ENCODE peak calls at places on chromosomes 6 and 20, in nine cellular contexts. H, M, F, I, V, W, A, T and B are unnamed samples.
A peak's percentile ranks its signal among the peaks of the same experiment; 100 is the strongest.

GRCh38 chr6:154604120-154604519 is 93.6 kb upstream of the CNKSR3 start:
- DNase-seq in H (no peak), M (no peak), F (no peak), I (no peak), V (no peak), W (no peak), A (no peak), T (peak; percentile 55), B (no peak)

GRCh38 chr6:44064089-44064947 is 62.9 kb downstream of the MRPL14 start:
- DNase-seq in H (peak; percentile 86), M (no peak), F (peak; percentile 100), I (peak; percentile 22), V (peak; percentile 74), W (peak; percentile 80), A (peak; percentile 34), T (no peak), B (peak; percentile 96)

GRCh38 chr20:20360464-20360863 is 7.4 kb upstream of the INSM1 start:
- DNase-seq in H (peak; percentile 61), M (no peak), F (peak; percentile 69), I (no peak), V (no peak), W (no peak), A (peak; percentile 54), T (no peak), B (no peak)

GRCh38 chr6:152129606-152130249 is 322.2 kb downstream of the ESR1 start:
- DNase-seq in H (no peak), M (peak; percentile 50), F (peak; percentile 60), I (no peak), V (peak; percentile 29), W (no peak), A (no peak), T (no peak), B (no peak)

GRCh38 chr6:25248100-25248499 is 31.1 kb upstream of the CARMIL1 start:
- DNase-seq in H (no peak), M (no peak), F (peak; percentile 66), I (no peak), V (no peak), W (no peak), A (no peak), T (no peak), B (no peak)

GRCh38 chr20:62143976-62144825 is 632 bp downstream of the SS18L1 start:
- DNase-seq in H (peak; percentile 66), M (peak; percentile 58), F (peak; percentile 60), I (peak; percentile 32), V (peak; percentile 65), W (peak; percentile 40), A (peak; percentile 62), T (no peak), B (no peak)

GRCh38 chr6:39365281-39366074 is 43.0 kb upstream of the KCNK16 start:
- DNase-seq in H (no peak), M (no peak), F (peak; percentile 38), I (no peak), V (no peak), W (no peak), A (no peak), T (no peak), B (no peak)

GRCh38 chr20:48800227-48800626 is 27.6 kb downstream of the PREX1 start:
- DNase-seq in H (no peak), M (no peak), F (no peak), I (no peak), V (no peak), W (no peak), A (no peak), T (no peak), B (no peak)

GRCh38 chr6:113871975-113872374 is 14.8 kb downstream of the MARCKS start:
- DNase-seq in H (no peak), M (no peak), F (no peak), I (no peak), V (no peak), W (no peak), A (no peak), T (no peak), B (no peak)

GRCh38 chr6:113875470-113875869 is 18.3 kb downstream of the MARCKS start:
- DNase-seq in H (no peak), M (no peak), F (peak; percentile 76), I (no peak), V (no peak), W (no peak), A (no peak), T (no peak), B (no peak)

GRCh38 chr6:113876654-113877053 is 19.5 kb downstream of the MARCKS start:
- DNase-seq in H (peak; percentile 13), M (no peak), F (peak; percentile 13), I (no peak), V (no peak), W (no peak), A (no peak), T (no peak), B (no peak)

GRCh38 chr6:113870917-113871316 is 13.8 kb downstream of the MARCKS start:
- DNase-seq in H (no peak), M (no peak), F (peak; percentile 61), I (no peak), V (no peak), W (no peak), A (no peak), T (no peak), B (no peak)

DNA sequence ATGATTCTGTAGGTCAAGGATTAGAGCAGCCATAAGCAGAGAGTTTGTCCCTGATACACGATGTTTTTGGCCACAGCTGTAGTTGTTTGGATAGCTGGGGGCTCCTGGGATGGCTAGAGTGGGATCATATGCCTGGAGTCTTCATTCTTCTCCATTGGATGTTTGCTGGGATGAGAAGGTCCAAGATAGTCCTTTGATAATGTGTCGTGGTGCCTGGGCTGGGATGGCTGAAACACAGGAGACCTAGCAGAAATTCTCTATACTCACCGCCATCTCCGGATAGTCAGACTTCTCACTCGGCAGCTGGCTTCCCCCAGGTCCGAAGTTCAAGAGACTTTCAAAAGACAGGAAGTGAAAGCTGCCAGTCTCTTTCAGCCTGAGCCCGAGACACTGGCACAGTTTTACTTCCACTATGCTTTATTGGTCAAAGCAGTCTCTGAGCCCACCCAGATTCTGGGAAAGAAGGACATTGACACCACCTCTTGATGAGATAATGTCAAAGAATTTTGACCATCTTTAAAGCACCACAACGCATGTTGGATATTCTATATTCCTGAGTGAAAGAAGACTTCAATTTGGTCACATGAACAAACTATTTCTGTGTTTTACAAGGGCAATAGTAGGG is 16.0 kb downstream of the MARCKS start:
- DNase-seq in H (peak; percentile 67), M (peak; percentile 22), F (no peak), I (peak; percentile 65), V (peak; percentile 12), W (peak; percentile 31), A (peak; percentile 88), T (no peak), B (no peak)
- H3K27ac ChIP-seq in H (peak overlapping the region; percentile 77), M (no peak overlapping the region), F (no peak overlapping the region), I (peak overlapping the region; percentile 64), V (no peak overlapping the region), W (peak overlapping the region; percentile 46), A (peak overlapping the region; percentile 72), T (no peak overlapping the region), B (peak overlapping the region; percentile 33)

GRCh38 chr6:111583221-111583620 is 22.5 kb downstream of the TRAF3IP2 start:
- DNase-seq in H (no peak), M (no peak), F (no peak), I (no peak), V (no peak), W (no peak), A (no peak), T (no peak), B (no peak)

GRCh38 chr6:111581957-111582356 is 23.7 kb downstream of the TRAF3IP2 start:
- DNase-seq in H (no peak), M (no peak), F (no peak), I (no peak), V (no peak), W (no peak), A (no peak), T (no peak), B (no peak)

GRCh38 chr6:111580401-111580800 is 25.3 kb downstream of the TRAF3IP2 start:
- DNase-seq in H (no peak), M (no peak), F (no peak), I (no peak), V (no peak), W (no peak), A (no peak), T (no peak), B (no peak)

GRCh38 chr6:111580826-111581505 is 24.7 kb downstream of the TRAF3IP2 start:
- DNase-seq in H (no peak), M (no peak), F (peak; percentile 39), I (no peak), V (no peak), W (peak; percentile 51), A (no peak), T (no peak), B (no peak)

GRCh38 chr6:111579816-111580215 is 25.9 kb downstream of the TRAF3IP2 start:
- DNase-seq in H (no peak), M (no peak), F (no peak), I (no peak), V (no peak), W (no peak), A (no peak), T (no peak), B (no peak)
- H3K4me1 ChIP-seq in H (peaks cover under 1% of the 10 kb centered on the region), M (peaks cover 1% of the 10 kb centered on the region), F (peaks cover 13% of the 10 kb centered on the region), I (no peaks in the 10 kb centered on the region), V (peaks cover 5% of the 10 kb centered on the region), W (no peaks in the 10 kb centered on the region), A (no peaks in the 10 kb centered on the region), T (no peaks in the 10 kb centered on the region), B (peaks cover 43% of the 10 kb centered on the region)

GRCh38 chr20:53599039-53599362 is 5.4 kb upstream of the ZNF217 start:
- DNase-seq in H (no peak), M (no peak), F (no peak), I (peak; percentile 11), V (no peak), W (no peak), A (no peak), T (no peak), B (no peak)

GRCh38 chr20:53598140-53599038 is 4.8 kb upstream of the ZNF217 start:
- DNase-seq in H (no peak), M (peak; percentile 14), F (no peak), I (peak; percentile 14), V (no peak), W (no peak), A (no peak), T (no peak), B (no peak)

GRCh38 chr20:53599378-53599777 is 5.7 kb upstream of the ZNF217 start:
- DNase-seq in H (no peak), M (no peak), F (no peak), I (no peak), V (no peak), W (no peak), A (no peak), T (no peak), B (no peak)

GRCh38 chr20:53597085-53597482 is 3.4 kb upstream of the ZNF217 start:
- DNase-seq in H (no peak), M (no peak), F (no peak), I (no peak), V (no peak), W (no peak), A (no peak), T (no peak), B (peak; percentile 18)

DNA sequence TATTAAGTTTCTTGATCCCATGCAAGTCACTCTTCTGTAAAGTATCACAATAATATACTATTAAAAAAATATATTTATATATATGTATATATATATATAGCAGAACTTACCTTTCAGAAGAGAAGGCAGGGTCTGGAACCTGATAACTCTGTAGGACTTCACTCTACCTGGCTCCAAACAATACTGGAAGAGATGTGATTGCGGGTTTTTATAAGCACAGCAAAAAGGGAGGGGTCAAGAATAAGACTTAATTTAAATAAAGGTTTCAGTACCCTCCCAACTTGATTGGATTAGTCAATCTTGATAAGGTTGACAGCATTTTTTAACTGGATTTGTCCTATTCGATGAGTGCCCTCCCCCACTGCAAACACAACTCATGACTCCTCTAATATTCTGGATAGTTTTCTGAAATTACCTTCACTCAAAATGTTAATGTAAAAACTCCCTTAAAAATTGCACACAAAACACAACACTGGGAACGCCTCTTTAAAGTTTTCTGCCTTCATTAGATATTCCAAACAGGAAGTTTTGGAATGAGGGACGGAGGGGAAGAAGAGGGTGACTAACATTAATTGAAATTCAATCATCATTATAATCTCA is 4.0 kb upstream of the ZNF217 start:
- DNase-seq in H (no peak), M (no peak), F (no peak), I (no peak), V (no peak), W (no peak), A (no peak), T (no peak), B (no peak)
- TF ChIP-seq POLR2A in H (no peak), M (no peak), F (no peak), I (peak; percentile 39), V (no peak), W (no peak), A (peak; percentile 89), T (no peak), B (no peak)

DNA sequence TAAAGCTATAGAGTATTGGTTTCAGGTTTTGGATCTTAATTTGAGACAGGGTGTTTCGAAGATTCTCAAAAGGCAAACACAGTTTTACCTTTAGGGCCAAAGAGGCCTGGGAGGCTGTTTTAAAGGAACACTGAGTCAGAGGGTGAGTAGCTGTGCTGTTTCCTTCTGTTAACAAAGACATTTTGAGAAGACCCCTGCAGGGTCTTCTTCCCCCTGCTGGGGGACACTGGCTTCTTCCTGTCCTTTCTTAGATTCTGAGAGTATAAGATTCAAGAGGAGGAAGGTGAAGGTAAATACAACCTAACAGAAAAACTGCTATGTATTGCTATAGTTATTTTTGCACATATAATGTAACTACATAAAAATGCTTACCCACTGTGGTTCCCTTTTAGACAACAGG is 19.0 kb downstream of the HS3ST5 start:
- DNase-seq in H (no peak), M (no peak), F (no peak), I (no peak), V (no peak), W (no peak), A (no peak), T (no peak), B (no peak)
- H3K27ac ChIP-seq in H (no peak overlapping the region), M (no peak overlapping the region), F (no peak overlapping the region), I (no peak overlapping the region), V (no peak overlapping the region), W (no peak overlapping the region), A (no peak overlapping the region), T (no peak overlapping the region), B (no peak overlapping the region)